ENCODE peak calls at places on chromosomes 2 and 18, in six cellular contexts. G is A549, Y is lower leg skin, C is fibroblast of mammary gland, X is transverse colon, S is activated B cell treated with CpG ODN at 0.5 μM for 24 hours. R is an unnamed sample.

GRCh38 chr18:62556397-62556796 is 33.6 kb downstream of the ZCCHC2 start:
- DNase-seq in G (no peak), Y (no peak), C (no peak), X (no peak), S (no peak), R (no peak)

GRCh38 chr18:37419272-37419671 is 146.3 kb downstream of the CELF4 start:
- DNase-seq in G (peak), Y (no peak), C (no peak), X (no peak), S (no peak), R (no peak)

GRCh38 chr2:108907822-108908716 is 81.0 kb downstream of the EDAR start:
- DNase-seq in G (no peak), Y (peak), C (no peak), X (no peak), S (no peak), R (no peak)

GRCh38 chr2:23375448-23375847 is 9.5 kb upstream of the KLHL29 start:
- DNase-seq in G (peak), Y (no peak), C (no peak), X (no peak), S (no peak), R (no peak)

GRCh38 chr18:6714027-6714426 is 15.5 kb upstream of the ARHGAP28 start:
- DNase-seq in G (no peak), Y (no peak), C (no peak), X (no peak), S (no peak), R (no peak)

GRCh38 chr18:48017625-48018024 is 87.2 kb upstream of the SMAD2 start:
- DNase-seq in G (no peak), Y (peak), C (peak), X (no peak), S (no peak), R (no peak)

GRCh38 chr2:240575101-240575965 is 7.0 kb downstream of the RNPEPL1 start:
- DNase-seq in G (no peak), Y (no peak), C (no peak), X (no peak), S (no peak), R (no peak)

GRCh38 chr2:41990688-41991087 is 57.1 kb upstream of the PKDCC start:
- DNase-seq in G (peak), Y (peak), C (peak), X (no peak), S (no peak), R (no peak)

GRCh38 chr2:119264781-119265692 is 41.4 kb downstream of the STEAP3 start:
- DNase-seq in G (peak), Y (peak), C (peak), X (peak), S (no peak), R (peak)

GRCh38 chr18:45837283-45838070 is 12.0 kb downstream of the SIGLEC15 start:
- DNase-seq in G (peak), Y (no peak), C (peak), X (peak), S (no peak), R (peak)

GRCh38 chr2:83522891-83523493 is 936.1 kb downstream of the SUCLG1 start:
- DNase-seq in G (no peak), Y (no peak), C (no peak), X (no peak), S (no peak), R (no peak)

GRCh38 chr2:109497911-109498870 is 115.6 kb downstream of the SEPTIN10 start:
- DNase-seq in G (no peak), Y (no peak), C (no peak), X (no peak), S (no peak), R (no peak)

GRCh38 chr2:96756788-96757476 is 3.8 kb upstream of the CNNM4 start:
- DNase-seq in G (peak), Y (no peak), C (no peak), X (no peak), S (no peak), R (no peak)

GRCh38 chr18:79804130-79804772 is 6.5 kb downstream of the KCNG2 start:
- DNase-seq in G (no peak), Y (no peak), C (no peak), X (no peak), S (no peak), R (no peak)

GRCh38 chr2:136376211-136376610 is 258.3 kb upstream of the CXCR4 start:
- DNase-seq in G (no peak), Y (no peak), C (no peak), X (no peak), S (no peak), R (no peak)

GRCh38 chr2:181810823-181811695 is 80.5 kb upstream of the ITPRID2 start:
- DNase-seq in G (peak), Y (no peak), C (peak), X (peak), S (no peak), R (no peak)

GRCh38 chr2:120625865-120626560 is 109.7 kb upstream of the GLI2 start:
- DNase-seq in G (no peak), Y (peak), C (no peak), X (peak), S (no peak), R (no peak)

GRCh38 chr2:109126501-109126860 is 2.5 kb upstream of the SH3RF3 start:
- DNase-seq in G (no peak), Y (no peak), C (peak), X (no peak), S (no peak), R (no peak)

GRCh38 chr2:194550702-194551101 is 1106.3 kb upstream of the SLC39A10 start:
- DNase-seq in G (no peak), Y (no peak), C (no peak), X (no peak), S (no peak), R (no peak)

GRCh38 chr18:25364732-25365131 is 12.8 kb upstream of the ZNF521 start:
- DNase-seq in G (no peak), Y (no peak), C (no peak), X (no peak), S (no peak), R (no peak)

GRCh38 chr2:86622409-86622877 is 1.2 kb downstream of the RNF103 start:
- DNase-seq in G (peak), Y (no peak), C (peak), X (peak), S (no peak), R (no peak)

GRCh38 chr2:181886192-181886591 is 5.3 kb upstream of the ITPRID2 start:
- DNase-seq in G (no peak), Y (no peak), C (no peak), X (no peak), S (no peak), R (no peak)

GRCh38 chr2:238164906-238165287 is 6.1 kb downstream of the ERFE start:
- DNase-seq in G (no peak), Y (peak), C (no peak), X (no peak), S (no peak), R (no peak)

GRCh38 chr2:224922142-224922727 is 120.0 kb downstream of the DOCK10 start:
- DNase-seq in G (no peak), Y (no peak), C (no peak), X (no peak), S (no peak), R (no peak)

GRCh38 chr2:28445448-28446258 is 50.2 kb upstream of the PLB1 start:
- DNase-seq in G (peak), Y (no peak), C (peak), X (no peak), S (no peak), R (no peak)

GRCh38 chr2:176115883-176116813 is at the start of gene HOXD10:
- DNase-seq in G (peak), Y (peak), C (peak), X (peak), S (no peak), R (no peak)

GRCh38 chr2:232588031-232588430 is 37.5 kb downstream of the EIF4E2 start:
- DNase-seq in G (no peak), Y (no peak), C (no peak), X (no peak), S (no peak), R (no peak)

GRCh38 chr2:232597362-232598079 is 35.9 kb upstream of the EFHD1 start:
- DNase-seq in G (no peak), Y (no peak), C (no peak), X (no peak), S (no peak), R (no peak)

GRCh38 chr2:232593931-232594330 is 39.5 kb upstream of the EFHD1 start:
- DNase-seq in G (no peak), Y (no peak), C (no peak), X (peak), S (no peak), R (no peak)

GRCh38 chr2:232588680-232589585 is 38.4 kb downstream of the EIF4E2 start:
- DNase-seq in G (peak), Y (no peak), C (peak), X (peak), S (no peak), R (no peak)

DNA sequence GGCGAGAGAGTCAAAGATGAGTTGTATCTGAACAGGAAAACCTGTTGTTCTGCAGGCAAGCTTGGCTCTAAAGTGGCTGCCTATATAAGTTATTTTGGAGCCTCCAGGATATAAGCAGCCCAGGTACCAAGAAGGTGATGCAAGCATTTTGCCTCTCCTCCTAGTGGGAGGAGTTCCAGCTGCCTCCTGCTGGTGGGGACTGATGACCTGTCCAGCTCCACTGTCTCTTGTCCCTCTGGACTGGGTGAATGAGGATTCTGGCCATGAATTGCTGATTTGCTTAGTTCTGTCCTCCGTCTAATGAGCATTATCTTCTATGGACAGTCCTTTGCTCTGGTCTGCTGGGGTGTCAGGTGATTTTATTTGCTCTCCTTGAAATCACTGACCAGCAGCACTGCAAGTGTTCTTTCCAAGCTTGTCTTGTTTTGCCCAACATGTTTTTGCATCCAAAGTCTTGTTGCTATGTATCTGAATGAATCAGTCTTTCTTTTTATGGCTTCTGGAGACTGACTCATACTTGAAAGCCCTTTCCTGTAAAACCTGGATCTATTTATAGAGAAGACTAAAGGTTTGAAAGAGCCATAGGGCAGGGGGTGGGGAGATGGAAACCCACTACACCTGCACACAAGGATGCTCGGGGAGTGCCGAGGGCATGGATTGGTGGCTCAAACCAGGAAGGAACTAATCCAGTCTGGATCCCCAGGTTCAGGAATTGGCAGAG is 40.6 kb upstream of the EFHD1 start:
- DNase-seq in G (peak), Y (no peak), C (peak), X (peak), S (no peak), R (no peak)
- TF ChIP-seq CTCF in G (no peak), Y (no peak), C (no peak), X (peak), S (no peak), R (no peak)

GRCh38 chr2:17573085-17573805 is 32.7 kb downstream of the VSNL1 start:
- DNase-seq in G (no peak), Y (no peak), C (peak), X (no peak), S (no peak), R (no peak)
- TF ChIP-seq CTCF in G (no peak), Y (no peak), C (no peak), X (no peak), S (no peak), R (no peak)

GRCh38 chr2:5019324-5019723 is 672.9 kb upstream of the SOX11 start:
- DNase-seq in G (no peak), Y (no peak), C (no peak), X (no peak), S (no peak), R (no peak)

GRCh38 chr2:5021148-5021547 is 671.0 kb upstream of the SOX11 start:
- DNase-seq in G (no peak), Y (no peak), C (no peak), X (no peak), S (no peak), R (no peak)

GRCh38 chr2:5020451-5020850 is 671.7 kb upstream of the SOX11 start:
- DNase-seq in G (no peak), Y (no peak), C (no peak), X (no peak), S (no peak), R (no peak)

DNA sequence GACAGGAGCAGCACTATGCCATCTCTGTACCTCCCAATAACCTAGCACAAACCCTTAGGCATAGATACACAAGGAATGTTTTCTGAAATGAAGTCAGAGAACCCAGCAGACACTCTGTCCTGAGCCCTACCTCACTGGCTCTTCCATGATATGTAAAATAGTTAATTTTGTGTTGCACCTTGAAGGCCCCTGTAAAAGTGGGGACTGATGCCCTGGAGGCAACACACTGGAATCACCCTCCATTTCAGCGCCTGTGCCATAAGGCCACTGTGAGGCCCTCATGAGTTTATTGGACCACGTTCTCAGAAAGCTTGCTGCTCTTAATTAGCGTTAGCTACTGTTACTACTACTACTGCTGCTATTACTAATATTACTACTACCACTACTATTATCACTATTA is 670.1 kb upstream of the SOX11 start:
- DNase-seq in G (no peak), Y (no peak), C (no peak), X (no peak), S (no peak), R (no peak)
- TF ChIP-seq CTCF in G (no peak), Y (no peak), C (no peak), X (no peak), S (no peak), R (no peak)

GRCh38 chr2:73069041-73069854 is 2.3 kb downstream of the SFXN5 start:
- DNase-seq in G (no peak), Y (no peak), C (no peak), X (no peak), S (no peak), R (no peak)

GRCh38 chr2:73069855-73070650 is 1.5 kb downstream of the SFXN5 start:
- DNase-seq in G (no peak), Y (no peak), C (no peak), X (no peak), S (no peak), R (no peak)

GRCh38 chr2:73070651-73071451 is 661 bp downstream of the SFXN5 start:
- DNase-seq in G (peak), Y (peak), C (peak), X (peak), S (peak), R (peak)

GRCh38 chr2:73072416-73072815 is 904 bp upstream of the SFXN5 start:
- DNase-seq in G (no peak), Y (no peak), C (no peak), X (no peak), S (no peak), R (no peak)

GRCh38 chr2:73071452-73072399 is at the start of gene SFXN5:
- DNase-seq in G (peak), Y (peak), C (peak), X (peak), S (peak), R (peak)
- TF ChIP-seq CTCF in G (no peak), Y (no peak), C (peak), X (peak), S (no peak), R (no peak)

DNA sequence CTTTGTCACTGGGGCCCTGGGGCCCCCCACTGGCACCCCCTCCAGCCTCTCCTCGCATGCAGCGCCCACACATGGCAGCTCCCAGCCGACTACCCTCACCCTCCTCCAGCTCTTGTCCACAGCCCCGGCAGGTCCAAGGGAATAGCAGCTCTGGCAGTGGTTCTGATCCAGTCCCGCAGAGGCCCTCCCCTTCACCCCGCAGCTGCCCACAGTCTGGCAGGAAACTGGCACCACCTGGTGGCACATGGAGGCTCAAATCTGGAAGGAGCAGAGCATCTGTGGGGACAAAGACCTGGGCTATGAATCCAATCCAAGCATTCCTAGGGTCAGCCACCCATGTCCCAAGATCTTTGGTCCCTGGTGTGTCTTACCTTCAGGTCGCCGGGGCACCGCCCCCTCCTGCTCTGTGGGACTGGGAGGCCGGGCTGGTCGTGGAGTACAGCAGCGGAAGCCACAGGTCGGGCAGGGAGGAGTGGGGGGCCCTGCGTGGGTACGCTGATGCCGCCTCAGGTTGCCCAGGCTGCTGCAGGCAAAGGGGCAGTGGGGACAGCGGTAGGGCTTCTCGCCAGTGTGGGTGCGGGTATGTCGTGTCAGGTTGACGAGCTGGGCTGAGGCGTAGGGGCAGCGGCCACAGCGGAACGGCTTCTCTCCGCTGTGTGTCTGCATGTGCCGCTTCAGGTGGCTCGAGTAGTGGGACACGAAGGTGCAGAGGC is 2.3 kb downstream of the ZNF513 start:
- DNase-seq in G (peak), Y (peak), C (peak), X (no peak), S (no peak), R (no peak)
- TF ChIP-seq CTCF in G (peak), Y (no peak), C (peak), X (no peak), S (no peak), R (no peak)

GRCh38 chr2:45483997-45484396 is 127.1 kb downstream of the SRBD1 start:
- DNase-seq in G (peak), Y (no peak), C (peak), X (no peak), S (no peak), R (no peak)
- TF ChIP-seq CTCF in G (peak), Y (no peak), C (peak), X (no peak), S (no peak), R (no peak)

DNA sequence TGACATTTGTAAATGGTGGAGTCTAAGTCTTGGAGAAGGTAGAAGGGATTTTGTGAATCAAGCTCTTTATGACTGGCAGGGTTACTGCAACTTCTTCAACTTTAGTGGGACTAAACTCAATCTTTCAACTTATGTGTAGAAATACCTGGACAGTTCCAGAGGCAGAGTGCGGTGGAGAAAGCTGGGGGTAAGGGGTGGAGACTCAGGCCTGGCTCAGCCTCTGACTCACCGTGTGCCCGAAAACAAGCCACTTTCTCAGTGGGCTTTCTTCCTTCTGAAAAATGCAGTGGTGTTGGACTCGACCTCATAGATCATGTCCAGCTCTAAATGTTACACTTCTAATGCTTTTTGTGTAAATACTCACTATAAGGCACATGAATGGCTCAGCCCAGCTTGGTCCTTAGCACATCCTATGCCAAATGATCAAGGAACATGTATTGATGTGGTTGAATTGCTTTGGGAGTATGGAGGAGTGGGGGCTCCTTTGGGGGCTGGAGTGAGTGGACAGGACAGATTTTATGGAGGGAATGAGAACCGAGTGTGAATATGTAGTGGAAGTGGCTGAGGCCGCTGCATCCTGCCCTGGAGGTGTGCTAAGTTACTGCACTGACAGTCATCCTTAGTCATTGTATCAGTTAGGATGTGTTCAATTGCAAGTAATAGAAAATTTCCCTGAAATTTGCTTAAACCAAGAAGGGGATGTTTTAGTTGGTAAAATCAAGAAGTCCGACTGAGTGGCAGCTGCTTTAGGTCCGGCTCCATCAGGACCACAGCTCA is 32.2 kb upstream of the IGFBP5 start:
- DNase-seq in G (no peak), Y (no peak), C (no peak), X (no peak), S (no peak), R (no peak)
- TF ChIP-seq CTCF in G (no peak), Y (no peak), C (peak), X (no peak), S (no peak), R (no peak)

DNA sequence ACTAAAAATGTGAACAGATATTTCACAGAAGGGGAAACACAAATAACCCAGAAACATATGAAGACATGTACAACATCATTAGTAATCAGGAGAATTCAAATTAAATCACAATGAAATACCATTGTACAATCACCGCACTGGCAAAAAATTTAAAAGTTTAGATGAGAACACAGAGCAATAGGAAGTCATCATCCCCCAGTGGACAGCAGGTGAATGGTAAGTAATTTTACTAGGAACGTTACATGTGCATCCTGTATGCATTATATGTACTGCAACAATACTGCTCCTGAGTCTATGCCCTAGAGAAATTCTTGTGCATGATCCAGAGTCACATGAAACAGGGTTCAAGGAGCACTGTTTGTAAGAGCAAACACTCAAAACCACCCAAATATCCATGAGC is 713.8 kb downstream of the NRXN1 start:
- DNase-seq in G (no peak), Y (no peak), C (no peak), X (no peak), S (no peak), R (no peak)
- TF ChIP-seq CTCF in G (no peak), Y (no peak), C (no peak), X (no peak), S (no peak), R (no peak)

GRCh38 chr2:77796397-77796796 is 274.2 kb upstream of the LRRTM4 start:
- DNase-seq in G (no peak), Y (no peak), C (no peak), X (no peak), S (no peak), R (no peak)
- TF ChIP-seq CTCF in G (no peak), Y (no peak), C (no peak), X (no peak), S (no peak), R (no peak)